ENCODE peak calls at places on chromosomes 4 and X, in seven cellular contexts. K is activated naive CD4-positive, alpha-beta T cell treated with anti-CD3 and anti-CD28 coated beads, Interleukin-2, amount 10 ng/mL, durations not matched to agents 7 days and 5 days; R is left cardiac atrium; A is AG08395; S is astrocyte of the spinal cord; B is non-pigmented ciliary epithelial cell; Y is GM12865. W is an unnamed sample.

GRCh38 chr4:26050212-26050643 is 136.2 kb downstream of the SMIM20 start:
- DNase-seq in K (no peak), R (peak; percentile 62), A (no peak), S (no peak), B (no peak), Y (peak; percentile 54), W (no peak)

GRCh38 chr4:88878624-88879023 is 178.4 kb downstream of the FAM13A start:
- DNase-seq in K (no peak), R (no peak), A (no peak), S (no peak), B (no peak), Y (no peak), W (no peak)

GRCh38 chr4:111066001-111066400 is 443.1 kb upstream of the PITX2 start:
- DNase-seq in K (no peak), R (no peak), A (no peak), S (peak; percentile 29), B (no peak), Y (no peak), W (no peak)

GRCh38 chr4:87073570-87074470 is 139.0 kb downstream of the AFF1 start:
- DNase-seq in K (peak; percentile 79), R (peak; percentile 40), A (no peak), S (peak; percentile 44), B (no peak), Y (peak; percentile 94), W (no peak)

GRCh38 chrX:9835585-9836210 is 49.5 kb downstream of the SHROOM2 start:
- DNase-seq in K (no peak), R (no peak), A (no peak), S (no peak), B (no peak), Y (no peak), W (no peak)

GRCh38 chrX:124274438-124275166 is 57.9 kb upstream of the TEX13D start:
- DNase-seq in K (no peak), R (no peak), A (no peak), S (no peak), B (no peak), Y (no peak), W (no peak)

GRCh38 chrX:20454117-20454516 is 187.4 kb upstream of the RPS6KA3 start:
- DNase-seq in K (no peak), R (no peak), A (peak; percentile 45), S (no peak), B (no peak), Y (no peak), W (no peak)

GRCh38 chr4:88697113-88697512 is 516 bp downstream of the NAP1L5 start:
- DNase-seq in K (peak; percentile 36), R (peak; percentile 36), A (no peak), S (peak; percentile 36), B (no peak), Y (no peak), W (no peak)

GRCh38 chrX:54992911-54993622 is 921 bp downstream of the PFKFB1 start:
- DNase-seq in K (no peak), R (no peak), A (no peak), S (no peak), B (no peak), Y (no peak), W (no peak)

GRCh38 chrX:112058255-112058654 is 24.3 kb downstream of the TRPC5 start:
- DNase-seq in K (no peak), R (no peak), A (peak; percentile 51), S (no peak), B (no peak), Y (no peak), W (no peak)

GRCh38 chr4:185644408-185644807 is 109.1 kb upstream of the PDLIM3 start:
- DNase-seq in K (no peak), R (no peak), A (no peak), S (no peak), B (no peak), Y (no peak), W (no peak)

GRCh38 chr4:151012836-151013235 is 2.2 kb downstream of the LRBA start:
- DNase-seq in K (no peak), R (no peak), A (no peak), S (peak; percentile 10), B (no peak), Y (peak; percentile 14), W (no peak)

GRCh38 chr4:10162341-10163000 is 45.9 kb upstream of the WDR1 start:
- DNase-seq in K (no peak), R (no peak), A (no peak), S (no peak), B (no peak), Y (no peak), W (no peak)

GRCh38 chr4:149841686-149842085 is 26.0 kb upstream of the IQCM start:
- DNase-seq in K (no peak), R (no peak), A (peak; percentile 3), S (no peak), B (no peak), Y (no peak), W (no peak)

GRCh38 chrX:56564182-56564885 is 907 bp downstream of the UBQLN2 start:
- DNase-seq in K (peak; percentile 29), R (peak; percentile 23), A (no peak), S (peak; percentile 39), B (no peak), Y (peak; percentile 34), W (no peak)

GRCh38 chr4:63169836-63170235 is 1239.4 kb downstream of the TECRL start:
- DNase-seq in K (no peak), R (no peak), A (no peak), S (no peak), B (no peak), Y (no peak), W (no peak)

GRCh38 chr4:150251752-150252190 is 173.5 kb downstream of the DCLK2 start:
- DNase-seq in K (no peak), R (no peak), A (no peak), S (no peak), B (no peak), Y (no peak), W (no peak)

GRCh38 chr4:112069110-112069509 is 76.1 kb upstream of the FAM241A start:
- DNase-seq in K (no peak), R (no peak), A (no peak), S (peak; percentile 5), B (no peak), Y (no peak), W (no peak)

GRCh38 chrX:57453901-57454300 is 137.9 kb upstream of the ZXDB start:
- DNase-seq in K (peak; percentile 31), R (no peak), A (peak; percentile 10), S (no peak), B (no peak), Y (peak; percentile 57), W (no peak)

GRCh38 chr4:157779084-157779483 is 393.7 kb downstream of the GASK1B start:
- DNase-seq in K (no peak), R (no peak), A (no peak), S (no peak), B (no peak), Y (no peak), W (no peak)

GRCh38 chr4:163523791-163524365 is 29.4 kb downstream of the TMA16 start:
- DNase-seq in K (no peak), R (no peak), A (no peak), S (no peak), B (no peak), Y (no peak), W (no peak)

GRCh38 chr4:5084911-5085475 is 33.7 kb downstream of the STK32B start:
- DNase-seq in K (no peak), R (no peak), A (no peak), S (no peak), B (no peak), Y (no peak), W (no peak)

GRCh38 chr4:80471701-80472100 is 136.2 kb downstream of the CFAP299 start:
- DNase-seq in K (no peak), R (no peak), A (no peak), S (peak; percentile 39), B (no peak), Y (peak; percentile 3), W (no peak)

GRCh38 chr4:137635596-137635995 is 103.3 kb upstream of the PCDH18 start:
- DNase-seq in K (no peak), R (no peak), A (no peak), S (no peak), B (no peak), Y (no peak), W (no peak)

GRCh38 chr4:7103031-7103598 is 35.3 kb upstream of the GRPEL1 start:
- DNase-seq in K (peak; percentile 90), R (peak; percentile 94), A (peak; percentile 98), S (peak; percentile 67), B (peak; percentile 14), Y (peak; percentile 85), W (no peak)

GRCh38 chr4:142347241-142347640 is 498.9 kb downstream of the INPP4B start:
- DNase-seq in K (no peak), R (no peak), A (no peak), S (peak; percentile 29), B (peak; percentile 15), Y (no peak), W (no peak)

GRCh38 chr4:85039526-85039925 is 73.0 kb upstream of the WDFY3 start:
- DNase-seq in K (no peak), R (no peak), A (peak; percentile 6), S (peak; percentile 74), B (peak; percentile 30), Y (no peak), W (peak; percentile 5)

GRCh38 chr4:32318926-32319325 is 1598.8 kb downstream of the PCDH7 start:
- DNase-seq in K (no peak), R (no peak), A (no peak), S (no peak), B (no peak), Y (no peak), W (no peak)

W was measured in AG04449.